ENCODE peak calls at places on chromosome 21, in ten cellular contexts. One of them, this sample, is unnamed.
A peak's percentile ranks its signal among the peaks of the same experiment; 100 is the strongest.

GRCh38 chr21:42980312-42980958 is 6.1 kb downstream of the PKNOX1 start:
- DNase-seq in stomach: no peak
- DNase-seq in NCI-H345: no peak
- DNase-seq in neural progenitor cell: no peak
- DNase-seq in mesenchymal stem cell: no peak
- DNase-seq in activated naive CD4-positive, alpha-beta T cell treated with Interleukin-2 at 50 U/mL for 16 hours: no peak
- DNase-seq in Daoy: no peak
- DNase-seq in activated T-cell treated with anti-CD3 and anti-CD28 coated beads, Interleukin-2, amount 50 U/mL, for 72 hours: no peak
- DNase-seq in Right ventricle myocardium inferior: no peak
- DNase-seq in astrocyte of the cerebellum: no peak
- DNase-seq in this sample: no peak

GRCh38 chr21:21028275-21028814 is 30.1 kb downstream of the NCAM2 start:
- DNase-seq in stomach: no peak
- DNase-seq in NCI-H345: no peak
- DNase-seq in neural progenitor cell: no peak
- DNase-seq in mesenchymal stem cell: no peak
- DNase-seq in activated naive CD4-positive, alpha-beta T cell treated with Interleukin-2 at 50 U/mL for 16 hours: no peak
- DNase-seq in Daoy: no peak
- DNase-seq in activated T-cell treated with anti-CD3 and anti-CD28 coated beads, Interleukin-2, amount 50 U/mL, for 72 hours: no peak
- DNase-seq in Right ventricle myocardium inferior: no peak
- DNase-seq in astrocyte of the cerebellum: no peak
- DNase-seq in this sample: no peak

GRCh38 chr21:33825898-33826297 is 89.7 kb downstream of the ATP5PO start:
- DNase-seq in stomach: no peak
- DNase-seq in NCI-H345: no peak
- DNase-seq in neural progenitor cell: no peak
- DNase-seq in mesenchymal stem cell: peak; percentile 23
- DNase-seq in activated naive CD4-positive, alpha-beta T cell treated with Interleukin-2 at 50 U/mL for 16 hours: no peak
- DNase-seq in Daoy: no peak
- DNase-seq in activated T-cell treated with anti-CD3 and anti-CD28 coated beads, Interleukin-2, amount 50 U/mL, for 72 hours: no peak
- DNase-seq in Right ventricle myocardium inferior: no peak
- DNase-seq in astrocyte of the cerebellum: peak; percentile 75
- DNase-seq in this sample: no peak

GRCh38 chr21:44872568-44873355 is 728 bp downstream of the PTTG1IP start:
- DNase-seq in stomach: peak; percentile 38
- DNase-seq in NCI-H345: no peak
- DNase-seq in neural progenitor cell: peak; percentile 79
- DNase-seq in mesenchymal stem cell: peak; percentile 82
- DNase-seq in activated naive CD4-positive, alpha-beta T cell treated with Interleukin-2 at 50 U/mL for 16 hours: peak; percentile 31
- DNase-seq in Daoy: peak; percentile 57
- DNase-seq in activated T-cell treated with anti-CD3 and anti-CD28 coated beads, Interleukin-2, amount 50 U/mL, for 72 hours: no peak
- DNase-seq in Right ventricle myocardium inferior: peak; percentile 75
- DNase-seq in astrocyte of the cerebellum: no peak
- DNase-seq in this sample: peak; percentile 28

GRCh38 chr21:46504681-46505080 is 46.0 kb downstream of the DIP2A start:
- DNase-seq in stomach: no peak
- DNase-seq in NCI-H345: no peak
- DNase-seq in neural progenitor cell: no peak
- DNase-seq in mesenchymal stem cell: no peak
- DNase-seq in activated naive CD4-positive, alpha-beta T cell treated with Interleukin-2 at 50 U/mL for 16 hours: no peak
- DNase-seq in Daoy: no peak
- DNase-seq in activated T-cell treated with anti-CD3 and anti-CD28 coated beads, Interleukin-2, amount 50 U/mL, for 72 hours: no peak
- DNase-seq in Right ventricle myocardium inferior: no peak
- DNase-seq in astrocyte of the cerebellum: no peak
- DNase-seq in this sample: no peak

GRCh38 chr21:36589352-36589971 is 109.5 kb upstream of the SIM2 start:
- DNase-seq in stomach: peak; percentile 54
- DNase-seq in NCI-H345: peak; percentile 7
- DNase-seq in neural progenitor cell: peak; percentile 19
- DNase-seq in mesenchymal stem cell: peak; percentile 4
- DNase-seq in activated naive CD4-positive, alpha-beta T cell treated with Interleukin-2 at 50 U/mL for 16 hours: no peak
- DNase-seq in Daoy: peak; percentile 72
- DNase-seq in activated T-cell treated with anti-CD3 and anti-CD28 coated beads, Interleukin-2, amount 50 U/mL, for 72 hours: peak; percentile 43
- DNase-seq in Right ventricle myocardium inferior: peak; percentile 76
- DNase-seq in astrocyte of the cerebellum: no peak
- DNase-seq in this sample: peak; percentile 35

GRCh38 chr21:17250651-17251294 is 262.1 kb upstream of the CXADR start:
- DNase-seq in stomach: no peak
- DNase-seq in NCI-H345: peak; percentile 82
- DNase-seq in neural progenitor cell: no peak
- DNase-seq in mesenchymal stem cell: no peak
- DNase-seq in activated naive CD4-positive, alpha-beta T cell treated with Interleukin-2 at 50 U/mL for 16 hours: no peak
- DNase-seq in Daoy: no peak
- DNase-seq in activated T-cell treated with anti-CD3 and anti-CD28 coated beads, Interleukin-2, amount 50 U/mL, for 72 hours: no peak
- DNase-seq in Right ventricle myocardium inferior: no peak
- DNase-seq in astrocyte of the cerebellum: no peak
- DNase-seq in this sample: no peak

GRCh38 chr21:26405071-26405470 is 168.0 kb downstream of the CYYR1 start:
- DNase-seq in stomach: no peak
- DNase-seq in NCI-H345: no peak
- DNase-seq in neural progenitor cell: no peak
- DNase-seq in mesenchymal stem cell: peak; percentile 8
- DNase-seq in activated naive CD4-positive, alpha-beta T cell treated with Interleukin-2 at 50 U/mL for 16 hours: no peak
- DNase-seq in Daoy: no peak
- DNase-seq in activated T-cell treated with anti-CD3 and anti-CD28 coated beads, Interleukin-2, amount 50 U/mL, for 72 hours: no peak
- DNase-seq in Right ventricle myocardium inferior: no peak
- DNase-seq in astrocyte of the cerebellum: peak; percentile 36
- DNase-seq in this sample: no peak

GRCh38 chr21:43939443-43940328 is 72.4 kb upstream of the TRAPPC10 start:
- DNase-seq in stomach: no peak
- DNase-seq in NCI-H345: no peak
- DNase-seq in neural progenitor cell: no peak
- DNase-seq in mesenchymal stem cell: no peak
- DNase-seq in activated naive CD4-positive, alpha-beta T cell treated with Interleukin-2 at 50 U/mL for 16 hours: no peak
- DNase-seq in Daoy: no peak
- DNase-seq in activated T-cell treated with anti-CD3 and anti-CD28 coated beads, Interleukin-2, amount 50 U/mL, for 72 hours: no peak
- DNase-seq in Right ventricle myocardium inferior: no peak
- DNase-seq in astrocyte of the cerebellum: no peak
- DNase-seq in this sample: no peak

GRCh38 chr21:31351973-31352372 is 7.9 kb upstream of the TIAM1 start:
- DNase-seq in stomach: no peak
- DNase-seq in NCI-H345: no peak
- DNase-seq in neural progenitor cell: no peak
- DNase-seq in mesenchymal stem cell: no peak
- DNase-seq in activated naive CD4-positive, alpha-beta T cell treated with Interleukin-2 at 50 U/mL for 16 hours: no peak
- DNase-seq in Daoy: no peak
- DNase-seq in activated T-cell treated with anti-CD3 and anti-CD28 coated beads, Interleukin-2, amount 50 U/mL, for 72 hours: no peak
- DNase-seq in Right ventricle myocardium inferior: no peak
- DNase-seq in astrocyte of the cerebellum: no peak
- DNase-seq in this sample: no peak

GRCh38 chr21:44517175-44517899 is 22.7 kb downstream of the KRTAP10-1 start:
- DNase-seq in stomach: peak; percentile 38
- DNase-seq in NCI-H345: peak; percentile 70
- DNase-seq in neural progenitor cell: no peak
- DNase-seq in mesenchymal stem cell: no peak
- DNase-seq in activated naive CD4-positive, alpha-beta T cell treated with Interleukin-2 at 50 U/mL for 16 hours: no peak
- DNase-seq in Daoy: peak; percentile 85
- DNase-seq in activated T-cell treated with anti-CD3 and anti-CD28 coated beads, Interleukin-2, amount 50 U/mL, for 72 hours: no peak
- DNase-seq in Right ventricle myocardium inferior: no peak
- DNase-seq in astrocyte of the cerebellum: no peak
- DNase-seq in this sample: peak; percentile 33

GRCh38 chr21:45123440-45123839 is 49.1 kb downstream of the ADARB1 start:
- DNase-seq in stomach: no peak
- DNase-seq in NCI-H345: no peak
- DNase-seq in neural progenitor cell: no peak
- DNase-seq in mesenchymal stem cell: no peak
- DNase-seq in activated naive CD4-positive, alpha-beta T cell treated with Interleukin-2 at 50 U/mL for 16 hours: no peak
- DNase-seq in Daoy: no peak
- DNase-seq in activated T-cell treated with anti-CD3 and anti-CD28 coated beads, Interleukin-2, amount 50 U/mL, for 72 hours: no peak
- DNase-seq in Right ventricle myocardium inferior: no peak
- DNase-seq in astrocyte of the cerebellum: no peak
- DNase-seq in this sample: no peak

GRCh38 chr21:37225440-37225839 is 41.7 kb downstream of the VPS26C start:
- DNase-seq in stomach: no peak
- DNase-seq in NCI-H345: no peak
- DNase-seq in neural progenitor cell: no peak
- DNase-seq in mesenchymal stem cell: no peak
- DNase-seq in activated naive CD4-positive, alpha-beta T cell treated with Interleukin-2 at 50 U/mL for 16 hours: peak; percentile 44
- DNase-seq in Daoy: no peak
- DNase-seq in activated T-cell treated with anti-CD3 and anti-CD28 coated beads, Interleukin-2, amount 50 U/mL, for 72 hours: peak; percentile 70
- DNase-seq in Right ventricle myocardium inferior: no peak
- DNase-seq in astrocyte of the cerebellum: no peak
- DNase-seq in this sample: peak; percentile 79

GRCh38 chr21:28482657-28483056 is 510.0 kb downstream of the LTN1 start:
- DNase-seq in stomach: no peak
- DNase-seq in NCI-H345: no peak
- DNase-seq in neural progenitor cell: no peak
- DNase-seq in mesenchymal stem cell: no peak
- DNase-seq in activated naive CD4-positive, alpha-beta T cell treated with Interleukin-2 at 50 U/mL for 16 hours: no peak
- DNase-seq in Daoy: no peak
- DNase-seq in activated T-cell treated with anti-CD3 and anti-CD28 coated beads, Interleukin-2, amount 50 U/mL, for 72 hours: no peak
- DNase-seq in Right ventricle myocardium inferior: no peak
- DNase-seq in astrocyte of the cerebellum: peak; percentile 24
- DNase-seq in this sample: no peak

GRCh38 chr21:29322570-29322957 is 23.8 kb downstream of the BACH1 start:
- DNase-seq in stomach: no peak
- DNase-seq in NCI-H345: no peak
- DNase-seq in neural progenitor cell: no peak
- DNase-seq in mesenchymal stem cell: no peak
- DNase-seq in activated naive CD4-positive, alpha-beta T cell treated with Interleukin-2 at 50 U/mL for 16 hours: no peak
- DNase-seq in Daoy: no peak
- DNase-seq in activated T-cell treated with anti-CD3 and anti-CD28 coated beads, Interleukin-2, amount 50 U/mL, for 72 hours: no peak
- DNase-seq in Right ventricle myocardium inferior: no peak
- DNase-seq in astrocyte of the cerebellum: no peak
- DNase-seq in this sample: no peak

GRCh38 chr21:42040411-42041180 is 30.4 kb upstream of the ZBTB21 start:
- DNase-seq in stomach: no peak
- DNase-seq in NCI-H345: no peak
- DNase-seq in neural progenitor cell: no peak
- DNase-seq in mesenchymal stem cell: peak; percentile 100
- DNase-seq in activated naive CD4-positive, alpha-beta T cell treated with Interleukin-2 at 50 U/mL for 16 hours: no peak
- DNase-seq in Daoy: peak; percentile 99
- DNase-seq in activated T-cell treated with anti-CD3 and anti-CD28 coated beads, Interleukin-2, amount 50 U/mL, for 72 hours: no peak
- DNase-seq in Right ventricle myocardium inferior: no peak
- DNase-seq in astrocyte of the cerebellum: peak; percentile 100
- DNase-seq in this sample: no peak

GRCh38 chr21:37562920-37563640 is 196.5 kb downstream of the DYRK1A start:
- DNase-seq in stomach: no peak
- DNase-seq in NCI-H345: no peak
- DNase-seq in neural progenitor cell: no peak
- DNase-seq in mesenchymal stem cell: no peak
- DNase-seq in activated naive CD4-positive, alpha-beta T cell treated with Interleukin-2 at 50 U/mL for 16 hours: no peak
- DNase-seq in Daoy: no peak
- DNase-seq in activated T-cell treated with anti-CD3 and anti-CD28 coated beads, Interleukin-2, amount 50 U/mL, for 72 hours: no peak
- DNase-seq in Right ventricle myocardium inferior: peak; percentile 70
- DNase-seq in astrocyte of the cerebellum: no peak
- DNase-seq in this sample: no peak

GRCh38 chr21:33844104-33844889 is 71.3 kb downstream of the ATP5PO start:
- DNase-seq in stomach: no peak
- DNase-seq in NCI-H345: no peak
- DNase-seq in neural progenitor cell: no peak
- DNase-seq in mesenchymal stem cell: peak; percentile 76
- DNase-seq in activated naive CD4-positive, alpha-beta T cell treated with Interleukin-2 at 50 U/mL for 16 hours: no peak
- DNase-seq in Daoy: no peak
- DNase-seq in activated T-cell treated with anti-CD3 and anti-CD28 coated beads, Interleukin-2, amount 50 U/mL, for 72 hours: no peak
- DNase-seq in Right ventricle myocardium inferior: no peak
- DNase-seq in astrocyte of the cerebellum: no peak
- DNase-seq in this sample: no peak

GRCh38 chr21:36749935-36750578 is 51.1 kb downstream of the SIM2 start:
- DNase-seq in stomach: no peak
- DNase-seq in NCI-H345: no peak
- DNase-seq in neural progenitor cell: peak; percentile 96
- DNase-seq in mesenchymal stem cell: peak; percentile 96
- DNase-seq in activated naive CD4-positive, alpha-beta T cell treated with Interleukin-2 at 50 U/mL for 16 hours: no peak
- DNase-seq in Daoy: peak; percentile 71
- DNase-seq in activated T-cell treated with anti-CD3 and anti-CD28 coated beads, Interleukin-2, amount 50 U/mL, for 72 hours: no peak
- DNase-seq in Right ventricle myocardium inferior: no peak
- DNase-seq in astrocyte of the cerebellum: peak; percentile 29
- DNase-seq in this sample: no peak

GRCh38 chr21:45573452-45574035 is 31.3 kb upstream of the SLC19A1 start:
- DNase-seq in stomach: no peak
- DNase-seq in NCI-H345: no peak
- DNase-seq in neural progenitor cell: no peak
- DNase-seq in mesenchymal stem cell: no peak
- DNase-seq in activated naive CD4-positive, alpha-beta T cell treated with Interleukin-2 at 50 U/mL for 16 hours: no peak
- DNase-seq in Daoy: no peak
- DNase-seq in activated T-cell treated with anti-CD3 and anti-CD28 coated beads, Interleukin-2, amount 50 U/mL, for 72 hours: no peak
- DNase-seq in Right ventricle myocardium inferior: no peak
- DNase-seq in astrocyte of the cerebellum: no peak
- DNase-seq in this sample: no peak

GRCh38 chr21:35035581-35035980 is 13.5 kb downstream of the RUNX1 start:
- DNase-seq in stomach: no peak
- DNase-seq in NCI-H345: no peak
- DNase-seq in neural progenitor cell: no peak
- DNase-seq in mesenchymal stem cell: no peak
- DNase-seq in activated naive CD4-positive, alpha-beta T cell treated with Interleukin-2 at 50 U/mL for 16 hours: no peak
- DNase-seq in Daoy: no peak
- DNase-seq in activated T-cell treated with anti-CD3 and anti-CD28 coated beads, Interleukin-2, amount 50 U/mL, for 72 hours: peak; percentile 51
- DNase-seq in Right ventricle myocardium inferior: no peak
- DNase-seq in astrocyte of the cerebellum: no peak
- DNase-seq in this sample: no peak

GRCh38 chr21:32626633-32627196 is 14.5 kb upstream of the CFAP298 start:
- DNase-seq in stomach: no peak
- DNase-seq in NCI-H345: no peak
- DNase-seq in neural progenitor cell: no peak
- DNase-seq in mesenchymal stem cell: no peak
- DNase-seq in activated naive CD4-positive, alpha-beta T cell treated with Interleukin-2 at 50 U/mL for 16 hours: no peak
- DNase-seq in Daoy: peak; percentile 15
- DNase-seq in activated T-cell treated with anti-CD3 and anti-CD28 coated beads, Interleukin-2, amount 50 U/mL, for 72 hours: no peak
- DNase-seq in Right ventricle myocardium inferior: no peak
- DNase-seq in astrocyte of the cerebellum: peak; percentile 12
- DNase-seq in this sample: no peak

GRCh38 chr21:26513212-26513611 is 59.9 kb downstream of the CYYR1 start:
- DNase-seq in stomach: no peak
- DNase-seq in NCI-H345: no peak
- DNase-seq in neural progenitor cell: no peak
- DNase-seq in mesenchymal stem cell: no peak
- DNase-seq in activated naive CD4-positive, alpha-beta T cell treated with Interleukin-2 at 50 U/mL for 16 hours: no peak
- DNase-seq in Daoy: no peak
- DNase-seq in activated T-cell treated with anti-CD3 and anti-CD28 coated beads, Interleukin-2, amount 50 U/mL, for 72 hours: no peak
- DNase-seq in Right ventricle myocardium inferior: no peak
- DNase-seq in astrocyte of the cerebellum: peak; percentile 90
- DNase-seq in this sample: no peak

GRCh38 chr21:22438428-22439086 is 1440.3 kb downstream of the NCAM2 start:
- DNase-seq in stomach: no peak
- DNase-seq in NCI-H345: no peak
- DNase-seq in neural progenitor cell: no peak
- DNase-seq in mesenchymal stem cell: no peak
- DNase-seq in activated naive CD4-positive, alpha-beta T cell treated with Interleukin-2 at 50 U/mL for 16 hours: no peak
- DNase-seq in Daoy: peak; percentile 6
- DNase-seq in activated T-cell treated with anti-CD3 and anti-CD28 coated beads, Interleukin-2, amount 50 U/mL, for 72 hours: no peak
- DNase-seq in Right ventricle myocardium inferior: no peak
- DNase-seq in astrocyte of the cerebellum: no peak
- DNase-seq in this sample: no peak

GRCh38 chr21:38468989-38469388 is 29.3 kb downstream of the ERG start:
- DNase-seq in stomach: no peak
- DNase-seq in NCI-H345: no peak
- DNase-seq in neural progenitor cell: no peak
- DNase-seq in mesenchymal stem cell: no peak
- DNase-seq in activated naive CD4-positive, alpha-beta T cell treated with Interleukin-2 at 50 U/mL for 16 hours: no peak
- DNase-seq in Daoy: no peak
- DNase-seq in activated T-cell treated with anti-CD3 and anti-CD28 coated beads, Interleukin-2, amount 50 U/mL, for 72 hours: no peak
- DNase-seq in Right ventricle myocardium inferior: no peak
- DNase-seq in astrocyte of the cerebellum: no peak
- DNase-seq in this sample: no peak

GRCh38 chr21:33801424-33802405 is 113.9 kb downstream of the ATP5PO start:
- DNase-seq in stomach: peak; percentile 46
- DNase-seq in NCI-H345: peak; percentile 98
- DNase-seq in neural progenitor cell: peak; percentile 66
- DNase-seq in mesenchymal stem cell: peak; percentile 31
- DNase-seq in activated naive CD4-positive, alpha-beta T cell treated with Interleukin-2 at 50 U/mL for 16 hours: no peak
- DNase-seq in Daoy: peak; percentile 95
- DNase-seq in activated T-cell treated with anti-CD3 and anti-CD28 coated beads, Interleukin-2, amount 50 U/mL, for 72 hours: peak; percentile 1
- DNase-seq in Right ventricle myocardium inferior: no peak
- DNase-seq in astrocyte of the cerebellum: peak; percentile 52
- DNase-seq in this sample: no peak

GRCh38 chr21:46434322-46434958 is 24.3 kb upstream of the DIP2A start:
- DNase-seq in stomach: no peak
- DNase-seq in NCI-H345: no peak
- DNase-seq in neural progenitor cell: no peak
- DNase-seq in mesenchymal stem cell: no peak
- DNase-seq in activated naive CD4-positive, alpha-beta T cell treated with Interleukin-2 at 50 U/mL for 16 hours: no peak
- DNase-seq in Daoy: no peak
- DNase-seq in activated T-cell treated with anti-CD3 and anti-CD28 coated beads, Interleukin-2, amount 50 U/mL, for 72 hours: no peak
- DNase-seq in Right ventricle myocardium inferior: peak; percentile 32
- DNase-seq in astrocyte of the cerebellum: no peak
- DNase-seq in this sample: no peak

GRCh38 chr21:33850985-33851384 is 64.6 kb downstream of the ATP5PO start:
- DNase-seq in stomach: no peak
- DNase-seq in NCI-H345: no peak
- DNase-seq in neural progenitor cell: no peak
- DNase-seq in mesenchymal stem cell: no peak
- DNase-seq in activated naive CD4-positive, alpha-beta T cell treated with Interleukin-2 at 50 U/mL for 16 hours: no peak
- DNase-seq in Daoy: no peak
- DNase-seq in activated T-cell treated with anti-CD3 and anti-CD28 coated beads, Interleukin-2, amount 50 U/mL, for 72 hours: no peak
- DNase-seq in Right ventricle myocardium inferior: no peak
- DNase-seq in astrocyte of the cerebellum: no peak
- DNase-seq in this sample: no peak